ENCODE peak calls at places on chromosomes 11 and 22, in eight cellular contexts. T is transverse colon, J is stomach, Z is A549, O is HepG2, C is ovary, P is sigmoid colon, N is H1. S is an unnamed sample.
A peak's percentile ranks its signal among the peaks of the same experiment; 100 is the strongest.

GRCh38 chr11:17402486-17402885 is 14.0 kb upstream of the KCNJ11 start:
- DNase-seq in J (no peak), O (no peak), C (no peak), Z (no peak), N (no peak), P (no peak), T (no peak), S (no peak)

GRCh38 chr11:130527648-130528300 is 79.3 kb downstream of the ADAMTS15 start:
- DNase-seq in Z (no peak), N (no peak), O (no peak), P (no peak), C (no peak), T (no peak), J (no peak), S (no peak)

GRCh38 chr11:121105063-121105480 is 4.0 kb downstream of the TECTA start:
- DNase-seq in Z (no peak), T (no peak), C (peak; percentile 67), N (no peak), O (no peak), P (peak; percentile 85), J (no peak), S (peak; percentile 59)

GRCh38 chr11:118304809-118305248 is 299 bp downstream of the CD3E start:
- DNase-seq in T (no peak), J (no peak), C (no peak), O (no peak), N (no peak), Z (no peak), P (no peak), S (no peak)

GRCh38 chr22:29710922-29711593 is 8.7 kb upstream of the CABP7 start:
- DNase-seq in P (no peak), O (no peak), N (no peak), T (peak; percentile 41), Z (no peak), C (no peak), J (peak; percentile 33), S (no peak)

GRCh38 chr11:111944139-111944538 is 7.0 kb downstream of the DIXDC1 start:
- DNase-seq in N (no peak), O (peak; percentile 29), T (no peak), Z (no peak), P (no peak), J (no peak), C (no peak), S (no peak)

GRCh38 chr22:22194931-22195264 is 49.7 kb upstream of the VPREB1 start:
- DNase-seq in J (no peak), N (no peak), O (no peak), P (no peak), C (no peak), Z (no peak), T (no peak), S (no peak)

GRCh38 chr22:30226192-30226832 is 20.2 kb downstream of the LIF start:
- DNase-seq in N (no peak), C (no peak), J (no peak), P (no peak), O (peak; percentile 44), Z (peak; percentile 58), T (no peak), S (no peak)

GRCh38 chr11:121555172-121555571 is 102.4 kb upstream of the SORL1-AS1 start:
- DNase-seq in N (no peak), O (no peak), T (no peak), J (no peak), Z (no peak), C (no peak), P (no peak), S (no peak)

GRCh38 chr11:25734592-25735211 is 597.2 kb upstream of the ANO3 start:
- DNase-seq in O (peak; percentile 8), N (no peak), C (no peak), T (no peak), Z (no peak), P (no peak), J (no peak), S (no peak)

GRCh38 chr11:36500315-36500721 is 9.8 kb downstream of the TRAF6 start:
- DNase-seq in P (no peak), J (no peak), C (no peak), T (peak; percentile 16), N (no peak), Z (peak; percentile 10), O (no peak), S (no peak)

GRCh38 chr22:35634981-35635540 is 13.2 kb upstream of the APOL6 start:
- DNase-seq in C (no peak), O (no peak), Z (no peak), J (no peak), T (no peak), P (peak; percentile 6), N (no peak), S (no peak)

GRCh38 chr11:79592441-79593223 is 151.8 kb upstream of the TENM4 start:
- DNase-seq in P (no peak), O (no peak), C (no peak), N (no peak), J (no peak), T (no peak), Z (no peak), S (no peak)

GRCh38 chr22:37233751-37234631 is 10.1 kb downstream of the RAC2 start:
- DNase-seq in P (no peak), N (no peak), O (no peak), Z (no peak), C (peak; percentile 35), T (peak; percentile 6), J (no peak), S (no peak)

GRCh38 chr22:41535244-41535643 is 9.0 kb downstream of the POLR3H start:
- DNase-seq in T (no peak), Z (peak; percentile 46), N (no peak), O (peak; percentile 46), J (no peak), P (no peak), C (no peak), S (no peak)

GRCh38 chr11:102276302-102277182 is 40.7 kb upstream of the BIRC3 start:
- DNase-seq in Z (no peak), O (no peak), N (no peak), J (no peak), T (no peak), P (no peak), C (no peak), S (no peak)

GRCh38 chr11:106551744-106552671 is 466.3 kb downstream of the GUCY1A2 start:
- DNase-seq in Z (no peak), O (no peak), T (no peak), J (no peak), P (peak; percentile 56), N (no peak), C (no peak), S (no peak)

GRCh38 chr11:83054001-83054400 is 17.7 kb downstream of the RAB30 start:
- DNase-seq in N (no peak), J (no peak), T (no peak), Z (no peak), C (no peak), P (no peak), O (no peak), S (no peak)

GRCh38 chr11:83051760-83052671 is 19.7 kb downstream of the RAB30 start:
- DNase-seq in N (no peak), C (peak; percentile 64), P (peak; percentile 84), Z (no peak), O (no peak), T (no peak), J (no peak), S (no peak)

GRCh38 chr11:83057721-83058120 is 14.0 kb downstream of the RAB30 start:
- DNase-seq in N (no peak), J (no peak), P (no peak), O (no peak), Z (no peak), T (no peak), C (no peak), S (no peak)

GRCh38 chr11:83056204-83056603 is 15.5 kb downstream of the RAB30 start:
- DNase-seq in T (no peak), C (no peak), J (no peak), Z (no peak), P (no peak), O (no peak), N (no peak), S (no peak)

GRCh38 chr11:83054904-83055380 is 16.8 kb downstream of the RAB30 start:
- DNase-seq in O (peak; percentile 24), J (no peak), Z (no peak), N (no peak), T (no peak), P (no peak), C (no peak), S (no peak)
- TF ChIP-seq EP300 in O (no peak), J (no peak), Z (no peak), N (no peak), T (no peak), P (no peak), C (no peak), S (no peak)

DNA sequence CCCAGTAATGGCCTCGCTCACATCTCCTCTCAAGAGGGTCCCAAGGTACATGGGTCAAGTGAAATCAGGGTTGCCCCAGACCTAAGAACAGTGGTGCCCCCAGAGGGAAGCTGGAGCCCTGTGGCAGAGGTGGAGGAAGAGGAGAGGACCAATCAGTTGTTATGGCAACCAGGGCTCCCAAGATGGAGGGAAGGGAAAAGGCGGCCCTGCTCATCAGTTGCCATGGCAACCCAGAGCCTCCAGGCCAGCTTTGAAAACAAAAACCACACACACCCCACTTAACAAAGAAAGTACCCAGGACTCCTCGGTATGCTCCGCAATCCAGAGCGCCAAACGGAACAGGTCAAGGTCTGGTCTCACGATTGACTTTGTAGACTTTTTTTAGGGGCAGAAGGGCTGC is 53.5 kb upstream of the SLC35C1 start:
- DNase-seq in Z (no peak), C (peak; percentile 68), N (peak; percentile 51), O (no peak), P (no peak), J (no peak), T (no peak), S (no peak)
- TF ChIP-seq EP300 in Z (no peak), C (no peak), N (no peak), O (no peak), P (no peak), J (no peak), T (no peak), S (no peak)

DNA sequence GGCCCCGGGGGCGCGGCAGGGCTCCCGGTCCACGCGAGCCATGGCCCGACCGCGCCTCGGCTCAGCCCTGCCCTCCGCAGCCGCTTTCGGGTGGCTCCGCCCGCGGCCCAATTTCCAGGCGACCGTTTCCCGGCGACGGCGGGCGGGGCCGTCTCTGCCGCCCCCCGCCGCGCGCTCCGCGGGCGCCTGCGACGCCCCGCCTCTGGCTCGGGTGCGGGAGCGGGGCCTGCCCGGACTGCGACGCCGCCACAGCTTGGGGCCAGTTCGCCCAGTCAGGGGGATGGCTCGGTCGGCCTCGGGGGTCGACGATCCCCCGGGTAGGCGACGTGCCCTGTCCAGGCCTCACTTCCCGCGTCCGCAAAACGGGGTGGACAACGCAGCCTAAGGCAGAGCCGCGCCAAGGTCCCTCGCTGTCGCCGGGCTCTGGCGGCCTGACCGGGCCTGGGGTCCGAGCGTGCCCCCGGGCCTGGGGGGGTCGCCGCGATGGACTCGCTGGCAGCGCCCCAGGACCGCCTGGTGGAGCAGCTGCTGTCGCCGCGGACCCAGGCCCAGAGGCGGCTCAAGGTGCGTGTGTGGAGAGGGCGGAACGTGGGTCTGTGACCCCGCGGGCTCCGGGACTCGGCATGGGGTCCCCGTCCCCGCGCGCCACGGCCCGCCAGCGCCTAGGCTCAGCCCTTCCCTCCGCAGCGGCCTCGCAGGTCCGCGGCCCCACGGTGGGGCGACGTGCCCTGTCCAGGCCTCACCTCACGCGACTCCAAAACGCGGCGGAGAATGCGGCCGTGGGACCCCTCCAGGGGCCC is 4.2 kb downstream of the SEPTIN5 start:
- DNase-seq in C (peak; percentile 61), T (no peak), J (no peak), N (no peak), O (no peak), P (no peak), Z (no peak), S (no peak)
- TF ChIP-seq EP300 in C (no peak), T (no peak), J (no peak), N (no peak), O (no peak), P (no peak), Z (no peak), S (no peak)

GRCh38 chr11:97140885-97141494 is 751.2 kb downstream of the JRKL start:
- DNase-seq in N (no peak), C (no peak), T (no peak), J (no peak), P (no peak), Z (no peak), O (peak; percentile 16), S (no peak)
- TF ChIP-seq EP300 in N (no peak), C (no peak), T (no peak), J (no peak), P (no peak), Z (no peak), O (no peak), S (no peak)